ENCODE peak calls at places on chromosomes 5 and 9, in ten cellular contexts. W, Z, V, T, U, J, S, P, M and K are unnamed samples.

GRCh38 chr9:127370147-127370579 is 26.8 kb upstream of the SLC2A8 start:
- DNase-seq in W (no peak), Z (no peak), V (no peak), T (no peak), U (no peak), J (no peak), S (no peak), P (no peak), M (no peak), K (no peak)

GRCh38 chr5:133818031-133818431 is 150.4 kb downstream of the C5orf15 start:
- DNase-seq in W (peak; percentile 68), Z (peak; percentile 21), V (no peak), T (peak; percentile 15), U (peak; percentile 82), J (no peak), S (no peak), P (no peak), M (no peak), K (no peak)

GRCh38 chr5:83470516-83470915 is 1.0 kb upstream of the VCAN start:
- DNase-seq in W (no peak), Z (no peak), V (no peak), T (no peak), U (no peak), J (no peak), S (no peak), P (no peak), M (no peak), K (no peak)

GRCh38 chr5:95518417-95518816 is 36.4 kb downstream of the SKIC3 start:
- DNase-seq in W (no peak), Z (no peak), V (no peak), T (no peak), U (no peak), J (no peak), S (no peak), P (no peak), M (no peak), K (no peak)

GRCh38 chr9:4537581-4537980 is 47.3 kb downstream of the SLC1A1 start:
- DNase-seq in W (no peak), Z (no peak), V (no peak), T (no peak), U (no peak), J (peak; percentile 34), S (no peak), P (no peak), M (no peak), K (no peak)

GRCh38 chr5:1698589-1699316 is 100.9 kb downstream of the MRPL36 start:
- DNase-seq in W (no peak), Z (no peak), V (no peak), T (no peak), U (no peak), J (no peak), S (no peak), P (no peak), M (peak; percentile 21), K (no peak)

GRCh38 chr9:113578877-113579269 is 115.3 kb downstream of the RGS3 start:
- DNase-seq in W (peak; percentile 94), Z (no peak), V (peak; percentile 79), T (peak; percentile 98), U (peak; percentile 88), J (peak; percentile 99), S (peak; percentile 88), P (peak; percentile 66), M (peak; percentile 97), K (peak; percentile 35)

GRCh38 chr9:26131891-26132290 is 453.6 kb upstream of the TUSC1 start:
- DNase-seq in W (peak; percentile 59), Z (no peak), V (no peak), T (peak; percentile 43), U (no peak), J (peak; percentile 8), S (no peak), P (no peak), M (no peak), K (no peak)

GRCh38 chr5:177444106-177445051 is 2.2 kb upstream of the PRR7 start:
- DNase-seq in W (no peak), Z (no peak), V (no peak), T (no peak), U (no peak), J (no peak), S (no peak), P (no peak), M (peak; percentile 56), K (no peak)

GRCh38 chr5:135934939-135935338 is 19.8 kb downstream of the LECT2 start:
- DNase-seq in W (no peak), Z (no peak), V (no peak), T (peak; percentile 13), U (peak; percentile 16), J (no peak), S (no peak), P (no peak), M (no peak), K (no peak)

GRCh38 chr9:124776952-124777645 is at the start of gene OLFML2A:
- DNase-seq in W (peak; percentile 8), Z (no peak), V (peak; percentile 67), T (peak; percentile 38), U (no peak), J (peak; percentile 50), S (no peak), P (no peak), M (peak; percentile 22), K (no peak)

GRCh38 chr9:111661802-111662491 is 542 bp downstream of the GNG10 start:
- DNase-seq in W (peak; percentile 19), Z (peak; percentile 8), V (peak; percentile 75), T (peak; percentile 17), U (peak; percentile 4), J (peak; percentile 53), S (peak; percentile 17), P (peak; percentile 29), M (peak; percentile 52), K (no peak)

GRCh38 chr9:36041491-36041890 is 4.8 kb downstream of the RECK start:
- DNase-seq in W (no peak), Z (no peak), V (no peak), T (no peak), U (no peak), J (no peak), S (no peak), P (peak; percentile 9), M (no peak), K (no peak)

GRCh38 chr9:89603629-89604462 is 966 bp upstream of the GADD45G start:
- DNase-seq in W (no peak), Z (peak; percentile 69), V (peak; percentile 88), T (peak; percentile 45), U (peak; percentile 20), J (peak; percentile 10), S (no peak), P (peak; percentile 30), M (peak; percentile 65), K (peak; percentile 8)